ENCODE peak calls at places on chromosome 6, in four cellular contexts. G, B, L and P are unnamed samples.

GRCh38 chr6:95636552-95637376 is 59.4 kb downstream of the MANEA start:
- DNase-seq in G (no peak), B (no peak), L (no peak), P (no peak)

GRCh38 chr6:152566040-152566875 is 70.9 kb downstream of the SYNE1 start:
- DNase-seq in G (no peak), B (no peak), L (peak), P (peak)

GRCh38 chr6:27043244-27043643 is 204.3 kb upstream of the PRSS16 start:
- DNase-seq in G (no peak), B (no peak), L (no peak), P (no peak)

GRCh38 chr6:6633898-6634734 is 45.6 kb downstream of the LY86 start:
- DNase-seq in G (no peak), B (no peak), L (no peak), P (no peak)

GRCh38 chr6:150250826-150251225 is 108.0 kb downstream of the PPP1R14C start:
- DNase-seq in G (no peak), B (peak), L (no peak), P (no peak)

GRCh38 chr6:24495516-24495847 is 713 bp downstream of the ALDH5A1 start:
- DNase-seq in G (peak), B (peak), L (peak), P (peak)

GRCh38 chr6:124958759-124959354 is 3.4 kb upstream of the RNF217 start:
- DNase-seq in G (no peak), B (no peak), L (no peak), P (no peak)

GRCh38 chr6:126077810-126078791 is 91.8 kb downstream of the TRMT11 start:
- DNase-seq in G (peak), B (no peak), L (no peak), P (no peak)

GRCh38 chr6:136591617-136592016 is 41.4 kb upstream of the MAP7 start:
- DNase-seq in G (no peak), B (no peak), L (no peak), P (no peak)

GRCh38 chr6:108616544-108616943 is 55.8 kb downstream of the FOXO3 start:
- DNase-seq in G (no peak), B (no peak), L (no peak), P (no peak)

GRCh38 chr6:150607044-150607650 is 7.5 kb downstream of the PLEKHG1 start:
- DNase-seq in G (no peak), B (no peak), L (no peak), P (no peak)

DNA sequence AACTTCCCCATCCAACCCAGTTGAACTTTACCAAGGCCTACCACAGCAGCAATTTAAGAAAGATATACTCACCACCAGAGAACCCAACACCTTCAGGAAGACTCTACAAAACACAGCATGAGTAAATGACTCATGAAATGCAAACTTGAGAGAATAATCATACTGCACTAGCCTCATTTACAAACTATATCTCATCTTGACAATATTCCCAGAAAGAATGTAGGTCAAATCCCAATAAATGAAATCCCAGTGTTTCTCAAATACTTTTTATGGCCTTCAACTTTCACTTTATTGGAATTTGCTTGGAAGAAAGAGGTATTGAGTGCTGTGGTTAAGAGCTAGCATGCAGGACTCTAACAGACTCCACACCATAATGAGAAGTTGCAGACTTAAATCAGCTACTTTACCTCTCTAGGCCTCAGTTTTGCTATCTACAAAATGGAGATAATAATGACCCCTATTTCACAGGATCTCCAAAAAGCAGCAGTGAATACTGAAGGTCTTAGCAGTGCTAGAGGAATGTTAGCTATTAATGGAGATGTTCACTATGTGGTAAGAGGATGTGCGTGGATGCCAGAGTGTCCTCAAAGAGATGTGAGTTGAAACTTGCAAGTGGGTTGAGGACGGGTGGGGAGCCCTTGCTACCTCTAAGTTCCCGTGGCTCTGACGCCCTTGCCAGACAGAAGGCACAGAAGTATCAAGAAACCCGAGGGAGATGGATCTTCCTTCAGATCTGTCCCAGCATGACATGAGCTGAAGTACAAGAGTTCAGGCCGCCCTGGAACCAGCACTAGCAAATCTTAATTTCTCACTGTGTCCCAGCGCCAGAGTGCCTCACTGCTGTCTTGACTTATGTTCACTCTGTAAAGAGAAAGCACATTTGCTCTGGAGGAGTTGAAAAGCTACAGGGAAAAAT is 59.7 kb downstream of the FYN start:
- DNase-seq in G (no peak), B (no peak), L (no peak), P (no peak)
- H3K27ac ChIP-seq in G (no peak), B (no peak), L (no peak), P (no peak)

GRCh38 chr6:446418-447366 is 55.1 kb downstream of the IRF4 start:
- DNase-seq in G (peak), B (no peak), L (no peak), P (peak)
- H3K4me3 ChIP-seq in G (peak), B (no peak), L (no peak), P (no peak)

GRCh38 chr6:41732601-41733348 is 2.6 kb downstream of the TFEB start:
- DNase-seq in G (peak), B (peak), L (no peak), P (no peak)
- TF ChIP-seq POLR2A in G (peak), B (no peak), L (no peak), P (no peak)

GRCh38 chr6:142015011-142015410 is 117.7 kb upstream of the GJE1 start:
- DNase-seq in G (no peak), B (no peak), L (no peak), P (no peak)
- H3K27ac ChIP-seq in G (no peak), B (no peak), L (no peak), P (no peak)

GRCh38 chr6:31680226-31680840 is 534 bp downstream of the LY6G5C start:
- DNase-seq in G (no peak), B (no peak), L (no peak), P (no peak)
- H3K4me3 ChIP-seq in G (peak), B (peak), L (no peak), P (peak)

GRCh38 chr6:36685198-36685919 is 6.8 kb downstream of the CDKN1A start:
- DNase-seq in G (no peak), B (no peak), L (no peak), P (no peak)

GRCh38 chr6:36683145-36683655 is 4.7 kb downstream of the CDKN1A start:
- DNase-seq in G (no peak), B (no peak), L (no peak), P (no peak)

GRCh38 chr6:36683656-36684446 is 5.3 kb downstream of the CDKN1A start:
- DNase-seq in G (no peak), B (no peak), L (no peak), P (no peak)

GRCh38 chr6:36684447-36684812 is 5.9 kb downstream of the CDKN1A start:
- DNase-seq in G (no peak), B (no peak), L (no peak), P (no peak)

GRCh38 chr6:36682328-36683144 is 4.0 kb downstream of the CDKN1A start:
- DNase-seq in G (peak), B (no peak), L (no peak), P (peak)
- TF ChIP-seq POLR2A in G (peak), B (no peak), L (no peak), P (no peak)

GRCh38 chr6:115870464-115870863 is 190.2 kb downstream of the FRK start:
- DNase-seq in G (no peak), B (no peak), L (no peak), P (no peak)
- H3K27ac ChIP-seq in G (no peak), B (no peak), L (no peak), P (no peak)

GRCh38 chr6:17456711-17457110 is 63.3 kb downstream of the CAP2 start:
- DNase-seq in G (no peak), B (no peak), L (no peak), P (no peak)

GRCh38 chr6:17455919-17456318 is 62.5 kb downstream of the CAP2 start:
- DNase-seq in G (no peak), B (no peak), L (no peak), P (no peak)

GRCh38 chr6:17457956-17458355 is 64.6 kb downstream of the CAP2 start:
- DNase-seq in G (no peak), B (no peak), L (no peak), P (no peak)

GRCh38 chr6:17457405-17457804 is 64.0 kb downstream of the CAP2 start:
- DNase-seq in G (no peak), B (no peak), L (no peak), P (no peak)

DNA sequence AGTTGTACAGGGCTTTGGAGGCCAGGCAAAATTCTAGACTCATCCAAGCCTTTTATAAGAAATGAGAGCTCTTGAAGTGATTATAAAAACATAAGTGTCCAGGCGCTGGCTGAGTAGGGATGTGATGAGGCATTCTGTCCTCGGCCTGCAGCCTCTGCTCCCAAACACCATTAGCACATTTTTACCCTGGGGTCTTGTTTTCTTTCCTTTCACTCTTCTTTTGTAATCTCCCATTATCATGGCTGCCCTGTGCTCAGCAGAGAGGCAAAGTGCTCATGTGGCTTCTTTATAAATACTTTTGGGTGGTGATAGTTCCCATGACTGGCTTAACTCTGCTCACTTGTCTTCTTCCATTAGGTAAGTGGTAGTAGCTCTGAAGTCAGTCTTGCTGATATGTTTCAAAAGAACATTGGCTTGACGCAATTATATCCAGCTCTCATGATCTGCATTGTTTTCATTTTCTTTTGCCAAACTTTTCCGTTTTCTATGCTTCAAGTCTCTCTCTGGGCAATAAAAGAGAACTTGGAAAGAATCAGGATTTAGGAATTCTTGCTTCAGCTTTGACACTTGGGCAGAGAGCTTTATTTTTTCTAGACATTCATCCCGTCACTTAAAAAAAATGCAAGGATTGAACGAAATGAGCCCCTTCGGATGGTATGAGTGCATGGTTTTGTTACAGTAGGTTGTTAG is 61.1 kb downstream of the CAP2 start:
- DNase-seq in G (no peak), B (no peak), L (no peak), P (no peak)
- H3K4me3 ChIP-seq in G (no peak), B (no peak), L (no peak), P (no peak)

GRCh38 chr6:87340230-87340629 is 4.4 kb upstream of the C6orf163 start:
- DNase-seq in G (no peak), B (no peak), L (no peak), P (no peak)

GRCh38 chr6:87333591-87334181 is 4.6 kb upstream of the GJB7 start:
- DNase-seq in G (no peak), B (no peak), L (no peak), P (no peak)

GRCh38 chr6:87334683-87335082 is 5.6 kb upstream of the GJB7 start:
- DNase-seq in G (no peak), B (no peak), L (no peak), P (no peak)

GRCh38 chr6:87333033-87333432 is 4.0 kb upstream of the GJB7 start:
- DNase-seq in G (no peak), B (no peak), L (no peak), P (no peak)

GRCh38 chr6:87336367-87336766 is 7.3 kb upstream of the GJB7 start:
- DNase-seq in G (no peak), B (no peak), L (no peak), P (no peak)
- TF ChIP-seq POLR2A in G (no peak), B (no peak), L (no peak), P (no peak)

DNA sequence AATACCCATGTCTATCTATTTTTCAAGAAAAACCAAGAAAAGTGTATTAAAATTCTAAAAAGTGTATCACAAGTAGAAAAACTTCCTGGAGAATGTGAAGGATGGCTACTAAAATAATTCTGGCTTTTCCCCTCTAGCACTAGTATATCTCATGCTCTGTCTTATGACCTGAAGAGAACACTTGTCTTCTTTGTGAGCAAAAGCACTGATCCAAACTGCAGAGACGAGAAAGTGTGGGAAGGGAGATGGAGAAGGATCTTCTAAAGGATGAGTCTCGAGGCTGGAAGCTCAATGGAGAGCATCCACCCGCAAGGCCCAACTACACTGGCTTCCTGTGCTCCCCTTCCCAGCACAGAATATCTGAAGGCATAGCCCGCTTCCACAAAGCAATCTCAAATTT is 23.5 kb downstream of the STX7 start:
- DNase-seq in G (no peak), B (no peak), L (no peak), P (no peak)
- H3K27ac ChIP-seq in G (no peak), B (peak), L (no peak), P (no peak)